ENCODE peak calls at places on chromosomes 2 and 18, in seven cellular contexts. One of them, this sample, is unnamed. For H3K4me1, the result is how much of the 10 kb centered on the place peaks cover.

GRCh38 chr2:119678021-119678656 is 862 bp upstream of the TMEM177 start:
- DNase-seq in IMR-90: no peak
- DNase-seq in fibroblast of lung: no peak
- DNase-seq in adrenal gland: peak
- DNase-seq in PC-9: no peak
- DNase-seq in lung: no peak
- DNase-seq in body of pancreas: peak
- DNase-seq in this sample: peak

GRCh38 chr2:23782647-23783046 is 144.3 kb downstream of the ATAD2B start:
- DNase-seq in IMR-90: no peak
- DNase-seq in fibroblast of lung: no peak
- DNase-seq in adrenal gland: no peak
- DNase-seq in PC-9: no peak
- DNase-seq in lung: no peak
- DNase-seq in body of pancreas: no peak
- DNase-seq in this sample: no peak

GRCh38 chr2:200590090-200590489 is 4.3 kb downstream of the AOX1 start:
- DNase-seq in IMR-90: no peak
- DNase-seq in fibroblast of lung: peak
- DNase-seq in adrenal gland: peak
- DNase-seq in PC-9: no peak
- DNase-seq in lung: peak
- DNase-seq in body of pancreas: peak
- DNase-seq in this sample: no peak

GRCh38 chr2:33421820-33422219 is 54.6 kb upstream of the RASGRP3 start:
- DNase-seq in IMR-90: no peak
- DNase-seq in fibroblast of lung: no peak
- DNase-seq in adrenal gland: no peak
- DNase-seq in PC-9: peak
- DNase-seq in lung: no peak
- DNase-seq in body of pancreas: no peak
- DNase-seq in this sample: no peak

GRCh38 chr2:207775471-207775870 is 5.8 kb upstream of the FZD5 start:
- DNase-seq in IMR-90: no peak
- DNase-seq in fibroblast of lung: no peak
- DNase-seq in adrenal gland: no peak
- DNase-seq in PC-9: no peak
- DNase-seq in lung: no peak
- DNase-seq in body of pancreas: peak
- DNase-seq in this sample: no peak

GRCh38 chr2:46034535-46034934 is 262.7 kb upstream of the EPAS1 start:
- DNase-seq in IMR-90: no peak
- DNase-seq in fibroblast of lung: no peak
- DNase-seq in adrenal gland: peak
- DNase-seq in PC-9: no peak
- DNase-seq in lung: no peak
- DNase-seq in body of pancreas: peak
- DNase-seq in this sample: no peak

GRCh38 chr2:240972636-240973521 is 25.5 kb upstream of the SNED1 start:
- DNase-seq in IMR-90: no peak
- DNase-seq in fibroblast of lung: no peak
- DNase-seq in adrenal gland: no peak
- DNase-seq in PC-9: no peak
- DNase-seq in lung: no peak
- DNase-seq in body of pancreas: peak
- DNase-seq in this sample: no peak

GRCh38 chr2:11688222-11689069 is 18.5 kb upstream of the NTSR2 start:
- DNase-seq in IMR-90: peak
- DNase-seq in fibroblast of lung: peak
- DNase-seq in adrenal gland: peak
- DNase-seq in PC-9: peak
- DNase-seq in lung: peak
- DNase-seq in body of pancreas: peak
- DNase-seq in this sample: peak

GRCh38 chr2:86482034-86482433 is 40.9 kb downstream of the KDM3A start:
- DNase-seq in IMR-90: peak
- DNase-seq in fibroblast of lung: no peak
- DNase-seq in adrenal gland: no peak
- DNase-seq in PC-9: no peak
- DNase-seq in lung: no peak
- DNase-seq in body of pancreas: no peak
- DNase-seq in this sample: no peak

GRCh38 chr2:233358335-233358734 is 4.0 kb downstream of the DGKD start:
- DNase-seq in IMR-90: no peak
- DNase-seq in fibroblast of lung: no peak
- DNase-seq in adrenal gland: no peak
- DNase-seq in PC-9: no peak
- DNase-seq in lung: no peak
- DNase-seq in body of pancreas: no peak
- DNase-seq in this sample: no peak

GRCh38 chr2:119766944-119767343 is 7.2 kb downstream of the PTPN4 start:
- DNase-seq in IMR-90: no peak
- DNase-seq in fibroblast of lung: no peak
- DNase-seq in adrenal gland: no peak
- DNase-seq in PC-9: peak
- DNase-seq in lung: no peak
- DNase-seq in body of pancreas: no peak
- DNase-seq in this sample: no peak

GRCh38 chr2:651961-652373 is 25.2 kb downstream of the TMEM18 start:
- DNase-seq in IMR-90: no peak
- DNase-seq in fibroblast of lung: no peak
- DNase-seq in adrenal gland: no peak
- DNase-seq in PC-9: no peak
- DNase-seq in lung: peak
- DNase-seq in body of pancreas: peak
- DNase-seq in this sample: no peak

GRCh38 chr2:143110759-143111428 is 18.3 kb upstream of the ARHGAP15 start:
- DNase-seq in IMR-90: peak
- DNase-seq in fibroblast of lung: peak
- DNase-seq in adrenal gland: peak
- DNase-seq in PC-9: no peak
- DNase-seq in lung: peak
- DNase-seq in body of pancreas: peak
- DNase-seq in this sample: no peak

GRCh38 chr18:74604366-74604765 is 6.7 kb downstream of the ZNF407 start:
- DNase-seq in IMR-90: no peak
- DNase-seq in fibroblast of lung: no peak
- DNase-seq in adrenal gland: no peak
- DNase-seq in PC-9: no peak
- DNase-seq in lung: no peak
- DNase-seq in body of pancreas: no peak
- DNase-seq in this sample: no peak

GRCh38 chr18:74597662-74598349 is at the start of gene ZNF407:
- DNase-seq in IMR-90: peak
- DNase-seq in fibroblast of lung: peak
- DNase-seq in adrenal gland: peak
- DNase-seq in PC-9: peak
- DNase-seq in lung: peak
- DNase-seq in body of pancreas: peak
- DNase-seq in this sample: peak

GRCh38 chr18:74596959-74597661 is 560 bp upstream of the ZNF407 start:
- DNase-seq in IMR-90: peak
- DNase-seq in fibroblast of lung: peak
- DNase-seq in adrenal gland: peak
- DNase-seq in PC-9: peak
- DNase-seq in lung: peak
- DNase-seq in body of pancreas: peak
- DNase-seq in this sample: peak

GRCh38 chr18:74595425-74595824 is 2.2 kb upstream of the ZNF407 start:
- DNase-seq in IMR-90: no peak
- DNase-seq in fibroblast of lung: no peak
- DNase-seq in adrenal gland: no peak
- DNase-seq in PC-9: no peak
- DNase-seq in lung: no peak
- DNase-seq in body of pancreas: no peak
- DNase-seq in this sample: no peak

DNA sequence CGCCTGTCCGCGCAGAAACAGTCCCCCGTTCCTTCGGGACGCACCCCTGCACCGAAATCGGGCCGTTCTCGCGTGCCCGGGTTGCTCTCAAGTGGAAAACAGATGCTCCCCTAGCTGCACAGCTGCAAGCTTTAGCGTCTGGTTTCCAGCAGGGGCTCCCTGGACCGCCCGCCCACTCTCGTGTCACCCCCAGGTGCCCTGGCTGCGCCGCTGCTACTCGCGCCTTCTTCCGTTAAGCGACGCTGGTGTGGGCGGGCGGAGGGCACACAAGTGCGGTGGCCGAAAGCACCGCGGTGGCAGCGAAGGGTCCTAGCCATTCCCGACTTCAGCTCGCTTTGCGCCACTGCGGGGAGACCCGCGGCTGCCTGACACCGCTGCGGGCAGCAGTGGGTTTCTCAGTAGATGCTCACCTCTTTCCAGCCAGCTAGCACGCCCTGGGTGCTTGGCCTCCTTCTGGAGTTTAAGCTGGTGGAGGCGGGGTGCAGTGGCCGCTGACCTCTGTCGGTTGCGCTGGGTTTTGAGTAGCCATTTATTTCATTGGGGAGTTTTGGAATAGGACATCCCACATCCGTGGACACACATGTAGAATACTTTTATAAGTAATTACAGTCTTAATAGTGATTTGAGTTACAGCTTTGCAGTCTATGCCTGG is 806 bp downstream of the ZNF407 start:
- DNase-seq in IMR-90: peak
- DNase-seq in fibroblast of lung: peak
- DNase-seq in adrenal gland: peak
- DNase-seq in PC-9: no peak
- DNase-seq in lung: peak
- DNase-seq in body of pancreas: peak
- DNase-seq in this sample: peak
- TF ChIP-seq CTCF in IMR-90: peak
- TF ChIP-seq CTCF in fibroblast of lung: peak
- TF ChIP-seq CTCF in adrenal gland: no peak
- TF ChIP-seq CTCF in PC-9: no peak
- TF ChIP-seq CTCF in lung: no peak
- TF ChIP-seq CTCF in body of pancreas: peak
- TF ChIP-seq CTCF in this sample: no peak

DNA sequence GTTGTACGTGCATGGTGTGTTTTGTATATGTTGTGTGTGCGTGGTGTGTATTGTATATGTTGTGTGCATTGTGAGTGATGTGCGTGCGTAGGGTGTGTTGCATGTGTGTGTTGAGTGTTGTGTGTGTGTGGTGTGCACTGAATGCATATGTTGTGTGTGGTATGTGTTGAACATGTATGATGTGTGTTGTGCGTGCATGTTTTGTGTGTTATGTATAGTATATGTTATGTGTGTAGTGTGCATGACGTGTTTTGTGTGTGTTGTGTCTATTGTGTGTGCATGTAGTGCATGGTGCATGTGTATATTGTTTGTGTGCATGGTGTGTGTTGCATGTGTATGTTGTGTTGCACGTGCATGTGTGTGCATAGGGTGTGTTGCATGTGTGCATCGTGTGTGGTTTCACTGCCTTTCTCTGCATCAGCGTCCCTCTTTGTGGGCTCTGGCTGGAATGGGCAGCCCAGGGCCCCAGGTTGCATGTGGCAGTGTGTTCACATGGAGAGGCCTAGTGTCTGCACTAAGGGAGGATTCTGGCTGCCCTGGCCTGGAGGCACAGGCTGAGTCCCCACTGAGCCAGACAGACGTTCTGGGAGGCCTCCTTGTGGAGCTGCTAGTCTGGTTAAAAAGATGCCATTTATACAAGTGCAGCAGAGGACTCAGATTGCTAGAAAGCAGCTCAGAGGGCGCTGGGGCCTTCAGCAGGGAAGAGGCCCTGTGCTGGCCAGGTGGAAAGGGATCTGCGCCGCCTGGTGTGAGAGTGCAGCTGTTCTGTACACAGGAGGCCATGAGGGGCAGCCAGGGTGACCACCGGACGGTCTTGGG is 107.2 kb downstream of the FAM168B start:
- DNase-seq in IMR-90: no peak
- DNase-seq in fibroblast of lung: no peak
- DNase-seq in adrenal gland: no peak
- DNase-seq in PC-9: no peak
- DNase-seq in lung: no peak
- DNase-seq in body of pancreas: no peak
- DNase-seq in this sample: no peak
- H3K4me3 ChIP-seq in IMR-90: no peak
- H3K4me3 ChIP-seq in fibroblast of lung: no peak
- H3K4me3 ChIP-seq in adrenal gland: no peak
- H3K4me3 ChIP-seq in PC-9: no peak
- H3K4me3 ChIP-seq in lung: no peak
- H3K4me3 ChIP-seq in body of pancreas: no peak
- H3K4me3 ChIP-seq in this sample: no peak

GRCh38 chr2:70717431-70718038 is 50.5 kb downstream of the ADD2 start:
- DNase-seq in IMR-90: no peak
- DNase-seq in fibroblast of lung: no peak
- DNase-seq in adrenal gland: no peak
- DNase-seq in PC-9: no peak
- DNase-seq in lung: no peak
- DNase-seq in body of pancreas: no peak
- DNase-seq in this sample: no peak

GRCh38 chr2:70718736-70719135 is 49.3 kb downstream of the ADD2 start:
- DNase-seq in IMR-90: no peak
- DNase-seq in fibroblast of lung: no peak
- DNase-seq in adrenal gland: no peak
- DNase-seq in PC-9: no peak
- DNase-seq in lung: no peak
- DNase-seq in body of pancreas: no peak
- DNase-seq in this sample: no peak

GRCh38 chr2:70720124-70720523 is 47.9 kb downstream of the ADD2 start:
- DNase-seq in IMR-90: no peak
- DNase-seq in fibroblast of lung: no peak
- DNase-seq in adrenal gland: no peak
- DNase-seq in PC-9: no peak
- DNase-seq in lung: no peak
- DNase-seq in body of pancreas: no peak
- DNase-seq in this sample: no peak

GRCh38 chr2:70716951-70717350 is 51.0 kb downstream of the ADD2 start:
- DNase-seq in IMR-90: no peak
- DNase-seq in fibroblast of lung: no peak
- DNase-seq in adrenal gland: no peak
- DNase-seq in PC-9: no peak
- DNase-seq in lung: no peak
- DNase-seq in body of pancreas: no peak
- DNase-seq in this sample: no peak

DNA sequence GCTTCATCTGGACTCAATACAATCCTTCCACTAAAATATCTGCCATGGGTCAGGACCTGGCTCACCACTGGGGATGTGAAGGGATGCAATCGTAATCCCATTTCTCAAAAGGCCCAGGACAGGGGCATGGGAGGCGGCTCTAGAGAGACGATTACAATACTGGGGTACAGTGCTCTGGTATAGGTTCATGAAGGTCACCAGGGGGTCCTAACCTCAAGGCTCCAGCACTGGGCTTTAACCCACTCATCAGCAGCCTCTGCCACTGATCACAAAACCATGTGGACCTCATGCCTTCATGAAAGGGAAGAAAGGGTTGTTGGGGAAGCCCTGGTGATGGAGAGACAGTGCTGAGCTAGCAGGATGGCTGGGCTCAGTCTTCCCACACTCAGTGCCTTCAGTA is 48.8 kb downstream of the ADD2 start:
- DNase-seq in IMR-90: no peak
- DNase-seq in fibroblast of lung: no peak
- DNase-seq in adrenal gland: no peak
- DNase-seq in PC-9: no peak
- DNase-seq in lung: no peak
- DNase-seq in body of pancreas: no peak
- DNase-seq in this sample: no peak
- H3K4me1 ChIP-seq in IMR-90: under half
- H3K4me1 ChIP-seq in fibroblast of lung: under half
- H3K4me1 ChIP-seq in adrenal gland: under half
- H3K4me1 ChIP-seq in PC-9: under half
- H3K4me1 ChIP-seq in lung: under half
- H3K4me1 ChIP-seq in body of pancreas: under half
- H3K4me1 ChIP-seq in this sample: under half

GRCh38 chr2:65918760-65919187 is 486.4 kb upstream of the SPRED2 start:
- DNase-seq in IMR-90: no peak
- DNase-seq in fibroblast of lung: no peak
- DNase-seq in adrenal gland: no peak
- DNase-seq in PC-9: no peak
- DNase-seq in lung: no peak
- DNase-seq in body of pancreas: peak
- DNase-seq in this sample: no peak
- TF ChIP-seq CTCF in IMR-90: no peak
- TF ChIP-seq CTCF in fibroblast of lung: no peak
- TF ChIP-seq CTCF in adrenal gland: no peak
- TF ChIP-seq CTCF in PC-9: no peak
- TF ChIP-seq CTCF in lung: no peak
- TF ChIP-seq CTCF in body of pancreas: peak
- TF ChIP-seq CTCF in this sample: no peak

This sample was measured in mucosa of descending colon.